ENCODE peak calls at places on chromosomes 12 and 14, in six cellular contexts. C is SK-N-SH, W is sigmoid colon, N is MG63, U is H9, L is hepatocyte. H is an unnamed sample. For H3K27me3, the result is how much of the 10 kb centered on the place peaks cover.

GRCh38 chr14:100271247-100271939 is 32.4 kb downstream of the YY1 start:
- DNase-seq in L (peak), U (no peak), N (no peak), W (no peak), C (no peak), H (no peak)

GRCh38 chr12:75571204-75571603 is 59.8 kb upstream of the KRR1 start:
- DNase-seq in C (no peak), U (no peak), L (no peak), N (no peak), W (no peak), H (no peak)

GRCh38 chr12:3049596-3050314 is 27.4 kb upstream of the TSPAN9 start:
- DNase-seq in U (no peak), L (no peak), N (no peak), C (no peak), W (no peak), H (no peak)

GRCh38 chr14:44029933-44030332 is 477.1 kb downstream of the FSCB start:
- DNase-seq in L (peak), C (no peak), N (peak), U (no peak), W (no peak), H (no peak)

GRCh38 chr12:94111290-94111689 is 37.1 kb upstream of the PLXNC1 start:
- DNase-seq in W (no peak), N (no peak), C (no peak), L (no peak), U (no peak), H (no peak)

GRCh38 chr12:18479266-18479665 is 217.9 kb downstream of the PIK3C2G start:
- DNase-seq in N (no peak), U (no peak), C (no peak), W (no peak), L (peak), H (no peak)

GRCh38 chr14:36442824-36443241 is 77.2 kb downstream of the NKX2-1 start:
- DNase-seq in N (no peak), W (no peak), C (no peak), L (no peak), U (no peak), H (no peak)

GRCh38 chr14:36238666-36239363 is 62.3 kb upstream of the PTCSC3 start:
- DNase-seq in L (no peak), C (no peak), U (no peak), N (peak), W (no peak), H (no peak)

GRCh38 chr12:2113080-2113479 is 60.3 kb downstream of the CACNA1C start:
- DNase-seq in W (peak), N (no peak), L (no peak), C (no peak), U (no peak), H (no peak)

GRCh38 chr12:107635139-107635538 is 50.5 kb upstream of the PWP1 start:
- DNase-seq in C (no peak), W (no peak), L (no peak), U (peak), N (no peak), H (no peak)

GRCh38 chr12:109309441-109310246 is 560 bp upstream of the FOXN4 start:
- DNase-seq in U (no peak), L (peak), N (peak), C (peak), W (no peak), H (no peak)

GRCh38 chr12:109305547-109305946 is 3.5 kb downstream of the FOXN4 start:
- DNase-seq in N (no peak), W (no peak), L (no peak), U (no peak), C (no peak), H (no peak)

GRCh38 chr12:109307051-109307450 is 2.0 kb downstream of the FOXN4 start:
- DNase-seq in U (no peak), N (no peak), W (no peak), C (peak), L (peak), H (no peak)

GRCh38 chr12:109308534-109309440 is at the start of gene FOXN4:
- DNase-seq in W (no peak), N (no peak), U (peak), C (peak), L (peak), H (no peak)

GRCh38 chr12:109310247-109311125 is 1.4 kb upstream of the FOXN4 start:
- DNase-seq in N (no peak), W (no peak), L (no peak), U (no peak), C (peak), H (no peak)
- H3K27me3 ChIP-seq in N (under half), W (under half), L (half or more), U (under half), C (under half), H (half or more)

DNA sequence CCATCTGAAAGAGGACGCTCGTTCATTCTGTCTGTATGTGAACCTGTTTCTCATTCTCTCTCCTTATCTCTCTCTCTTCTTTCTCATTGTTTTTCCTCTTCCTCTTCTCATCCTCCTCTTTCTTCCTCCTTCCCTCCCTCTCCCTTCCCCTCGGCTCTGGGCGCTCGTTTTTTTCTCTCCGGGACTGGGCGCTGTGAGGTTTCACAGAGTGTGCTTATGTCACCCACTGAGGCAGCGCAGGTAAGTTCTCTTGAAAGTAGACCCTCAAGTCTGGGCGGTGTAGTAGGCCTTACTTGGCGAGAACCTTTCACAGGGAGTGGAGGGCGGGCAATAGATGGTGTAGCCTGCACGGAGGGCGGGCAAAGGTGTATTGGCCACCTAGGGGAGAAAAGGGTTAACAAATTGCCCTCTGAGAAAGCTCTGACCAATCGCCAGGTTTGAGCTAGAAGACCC is 4.5 kb upstream of the SIX1 start:
- DNase-seq in L (no peak), C (no peak), N (no peak), W (no peak), U (peak), H (no peak)
- H3K27me3 ChIP-seq in L (half or more), C (under half), N (under half), W (half or more), U (half or more), H (half or more)

GRCh38 chr12:49332891-49333371 is 4.1 kb downstream of the C1QL4 start:
- DNase-seq in U (no peak), N (no peak), W (peak), C (peak), L (peak), H (no peak)
- H3K27me3 ChIP-seq in U (under half), N (under half), W (under half), C (under half), L (under half), H (half or more)

DNA sequence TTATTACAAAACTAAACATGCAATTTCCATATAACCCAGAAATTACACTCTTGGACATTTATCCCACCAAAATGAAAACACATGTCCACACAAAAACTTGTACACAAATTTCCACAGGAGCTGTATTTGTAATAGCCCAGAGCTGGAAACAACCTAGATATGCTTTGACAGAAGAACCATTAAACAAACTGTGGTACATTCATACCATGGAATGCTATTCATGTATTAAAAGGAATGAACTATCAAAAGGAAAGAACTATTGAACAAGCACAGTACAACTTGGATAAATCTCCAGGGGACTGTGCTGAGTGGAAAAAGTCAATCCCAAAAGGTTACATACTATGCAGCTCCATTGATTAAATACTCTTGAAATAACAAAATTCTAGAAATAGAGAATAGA is 35.8 kb upstream of the ERGIC2 start:
- DNase-seq in N (no peak), U (no peak), L (no peak), W (no peak), C (no peak), H (no peak)
- H3K27me3 ChIP-seq in N (under half), U (under half), L (under half), W (under half), C (under half), H (under half)

DNA sequence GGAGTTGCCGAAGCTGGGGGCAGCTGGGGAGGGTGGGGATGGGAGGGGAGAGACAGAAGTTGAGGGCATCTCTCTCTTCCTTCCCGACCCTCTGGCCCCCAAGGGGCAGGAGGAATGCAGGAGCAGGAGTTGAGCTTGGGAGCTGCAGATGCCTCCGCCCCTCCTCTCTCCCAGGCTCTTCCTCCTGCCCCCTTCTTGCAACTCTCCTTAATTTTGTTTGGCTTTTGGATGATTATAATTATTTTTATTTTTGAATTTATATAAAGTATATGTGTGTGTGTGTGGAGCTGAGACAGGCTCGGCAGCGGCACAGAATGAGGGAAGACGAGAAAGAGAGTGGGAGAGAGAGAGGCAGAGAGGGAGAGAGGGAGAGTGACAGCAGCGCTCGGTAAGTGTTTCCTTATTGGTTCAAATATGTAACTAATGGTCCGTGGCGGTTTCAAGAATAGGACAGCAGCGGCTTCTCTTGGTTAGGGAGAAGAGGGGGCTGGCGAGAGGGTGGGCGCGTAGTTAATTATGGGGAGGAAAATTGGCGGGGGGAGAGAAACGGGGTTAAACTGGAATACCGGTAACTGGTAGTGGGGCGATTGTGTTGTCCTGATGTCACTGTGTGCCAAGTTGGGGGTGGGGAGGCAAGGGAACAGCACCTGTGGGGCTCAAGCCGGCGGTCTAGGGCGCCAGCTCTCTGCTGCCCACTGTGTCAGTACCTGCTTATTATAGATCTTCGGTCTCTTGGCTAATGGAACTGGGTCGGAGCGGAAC is 8.4 kb downstream of the HOXC8 start:
- DNase-seq in U (peak), C (peak), W (no peak), N (peak), L (no peak), H (no peak)
- H3K27me3 ChIP-seq in U (half or more), C (under half), W (half or more), N (under half), L (half or more), H (half or more)

H was measured in left ventricle myocardium inferior.